ENCODE peak calls at places on chromosomes 1 and 21, in six cellular contexts. Q, V, C, B, I and O are unnamed samples.

GRCh38 chr1:61157420-61157987 is 75.1 kb downstream of the NFIA start:
- DNase-seq in Q (no peak), V (no peak), C (no peak), B (no peak), I (no peak), O (no peak)

GRCh38 chr1:156126701-156127534 is 12.4 kb downstream of the LMNA start:
- DNase-seq in Q (peak), V (no peak), C (peak), B (no peak), I (no peak), O (peak)

GRCh38 chr1:83571536-83571935 is 427.4 kb downstream of the TTLL7 start:
- DNase-seq in Q (no peak), V (no peak), C (no peak), B (no peak), I (no peak), O (no peak)

GRCh38 chr1:109818351-109819325 is 54.9 kb upstream of the EPS8L3 start:
- DNase-seq in Q (no peak), V (no peak), C (peak), B (no peak), I (no peak), O (no peak)

GRCh38 chr1:53535846-53536245 is 76.6 kb downstream of the DMRTB1 start:
- DNase-seq in Q (no peak), V (no peak), C (no peak), B (no peak), I (no peak), O (no peak)

GRCh38 chr1:234840843-234841242 is 230.9 kb upstream of the IRF2BP2 start:
- DNase-seq in Q (no peak), V (no peak), C (no peak), B (no peak), I (no peak), O (no peak)

GRCh38 chr21:33300701-33301631 is 23.8 kb upstream of the IFNAR1 start:
- DNase-seq in Q (peak), V (no peak), C (no peak), B (no peak), I (no peak), O (no peak)

GRCh38 chr1:23018661-23019093 is 591 bp upstream of the KDM1A start:
- DNase-seq in Q (no peak), V (no peak), C (no peak), B (peak), I (no peak), O (no peak)

GRCh38 chr1:53455592-53455991 is 3.6 kb upstream of the DMRTB1 start:
- DNase-seq in Q (no peak), V (no peak), C (no peak), B (no peak), I (no peak), O (no peak)